ENCODE peak calls at places on chromosomes 7 and 10, in nine cellular contexts. R, M, I, U, O, P, G, D and K are unnamed samples.

GRCh38 chr7:71308105-71308504 is 176.2 kb downstream of the GALNT17 start:
- DNase-seq in U (no peak), P (peak; percentile 63), M (no peak), I (peak; percentile 87), R (no peak), O (no peak), D (no peak), G (peak; percentile 21), K (no peak)

GRCh38 chr10:104117839-104118323 is 4.1 kb upstream of the SFR1 start:
- DNase-seq in G (no peak), O (no peak), P (no peak), R (no peak), I (no peak), U (no peak), D (peak; percentile 8), M (no peak), K (no peak)

GRCh38 chr7:155692317-155692716 is 47.9 kb downstream of the RBM33 start:
- DNase-seq in R (no peak), M (no peak), P (no peak), I (no peak), D (no peak), U (no peak), O (no peak), G (no peak), K (no peak)

GRCh38 chr7:138911007-138911406 is 70.2 kb downstream of the KIAA1549 start:
- DNase-seq in U (no peak), M (no peak), O (no peak), R (no peak), G (no peak), P (no peak), I (no peak), D (no peak), K (no peak)

GRCh38 chr10:69567920-69568319 is 5.3 kb downstream of the NEUROG3 start:
- DNase-seq in P (no peak), R (no peak), O (no peak), I (no peak), M (no peak), D (no peak), U (no peak), G (peak; percentile 31), K (no peak)

GRCh38 chr7:155872678-155873369 is 60.6 kb upstream of the SHH start:
- DNase-seq in P (no peak), M (no peak), G (no peak), U (no peak), O (no peak), R (no peak), D (no peak), I (no peak), K (no peak)

GRCh38 chr7:13166801-13167200 is 479.4 kb downstream of the ARL4A start:
- DNase-seq in U (no peak), M (no peak), D (no peak), G (no peak), O (no peak), R (no peak), I (no peak), P (no peak), K (no peak)

GRCh38 chr7:28166982-28167715 is 13.4 kb downstream of the JAZF1 start:
- DNase-seq in R (no peak), G (no peak), M (no peak), P (no peak), O (no peak), I (no peak), D (no peak), U (no peak), K (no peak)

GRCh38 chr7:65924193-65924592 is 51.3 kb downstream of the VKORC1L1 start:
- DNase-seq in M (no peak), U (no peak), O (no peak), G (no peak), R (no peak), D (no peak), I (no peak), P (no peak), K (no peak)

GRCh38 chr10:98055875-98056516 is 25.6 kb upstream of the CRTAC1 start:
- DNase-seq in U (peak; percentile 27), R (no peak), P (no peak), G (no peak), I (no peak), M (no peak), O (no peak), D (no peak), K (peak; percentile 39)

GRCh38 chr7:86953219-86953618 is 106.2 kb downstream of the ELAPOR2 start:
- DNase-seq in O (no peak), P (no peak), M (no peak), D (no peak), G (no peak), U (no peak), R (no peak), I (no peak), K (no peak)

GRCh38 chr7:1639578-1640175 is 30.4 kb upstream of the ELFN1 start:
- DNase-seq in I (peak; percentile 27), P (no peak), O (no peak), D (no peak), U (no peak), M (no peak), G (no peak), R (no peak), K (no peak)

GRCh38 chr7:150324366-150324961 is 1.1 kb upstream of the ACTR3C start:
- DNase-seq in P (no peak), I (no peak), O (no peak), D (no peak), M (no peak), G (no peak), U (no peak), R (no peak), K (peak; percentile 14)

GRCh38 chr10:51832652-51833383 is 133.4 kb upstream of the CSTF2T start:
- DNase-seq in G (peak; percentile 46), M (no peak), I (no peak), R (no peak), D (no peak), U (no peak), O (no peak), P (no peak), K (no peak)

GRCh38 chr10:125629758-125630376 is 53.1 kb downstream of the TEX36 start:
- DNase-seq in G (no peak), I (no peak), U (peak; percentile 8), P (no peak), D (peak; percentile 52), R (peak; percentile 25), O (no peak), M (no peak), K (peak; percentile 47)

GRCh38 chr10:74936577-74937445 is 110.4 kb downstream of the KAT6B start:
- DNase-seq in M (no peak), U (no peak), O (no peak), R (no peak), P (no peak), I (no peak), G (peak; percentile 70), D (peak; percentile 2), K (no peak)

GRCh38 chr7:41977165-41977651 is 259.8 kb downstream of the GLI3 start:
- DNase-seq in O (no peak), M (peak; percentile 36), R (peak; percentile 25), U (no peak), G (peak; percentile 51), D (peak; percentile 6), P (no peak), I (no peak), K (no peak)

GRCh38 chr10:85100495-85100894 is 772.1 kb downstream of the CCSER2 start:
- DNase-seq in P (no peak), I (no peak), R (no peak), D (no peak), M (no peak), O (no peak), U (no peak), G (no peak), K (no peak)

GRCh38 chr10:5033061-5033770 is 29.6 kb upstream of the AKR1C2 start:
- DNase-seq in G (peak; percentile 84), P (no peak), M (no peak), I (no peak), D (no peak), O (no peak), U (no peak), R (no peak), K (no peak)

GRCh38 chr10:117165557-117166419 is 27.7 kb upstream of the VAX1 start:
- DNase-seq in I (peak; percentile 88), O (no peak), D (no peak), M (no peak), G (no peak), U (peak; percentile 42), R (no peak), P (peak; percentile 10), K (peak; percentile 66)

GRCh38 chr10:28179490-28180099 is 123.3 kb downstream of the MPP7 start:
- DNase-seq in R (peak; percentile 23), D (peak; percentile 24), M (peak; percentile 23), O (no peak), U (peak; percentile 9), G (peak; percentile 28), P (no peak), I (no peak), K (peak; percentile 44)

GRCh38 chr7:65302883-65303282 is 70.8 kb upstream of the ZNF92 start:
- DNase-seq in G (no peak), O (no peak), D (no peak), I (no peak), P (no peak), R (no peak), U (no peak), M (no peak), K (no peak)